ENCODE peak calls at places on chromosomes 2 and 18, in six cellular contexts. One of them, this sample, is unnamed.

GRCh38 chr18:70490008-70490933 is 201.4 kb downstream of the SOCS6 start:
- DNase-seq in HepG2: peak
- DNase-seq in K562: peak
- DNase-seq in WTC11: peak
- DNase-seq in H1: no peak
- DNase-seq in GM12878: no peak
- DNase-seq in this sample: peak

GRCh38 chr18:220708-221107 is 47.1 kb downstream of the THOC1 start:
- DNase-seq in K562: no peak
- DNase-seq in GM12878: no peak
- DNase-seq in WTC11: no peak
- DNase-seq in H1: no peak
- DNase-seq in HepG2: no peak
- DNase-seq in this sample: no peak

GRCh38 chr2:149077861-149078260 is 39.4 kb downstream of the LYPD6B start:
- DNase-seq in H1: no peak
- DNase-seq in K562: no peak
- DNase-seq in HepG2: no peak
- DNase-seq in GM12878: no peak
- DNase-seq in WTC11: no peak
- DNase-seq in this sample: no peak

GRCh38 chr18:6923220-6923619 is 193.7 kb downstream of the ARHGAP28 start:
- DNase-seq in GM12878: no peak
- DNase-seq in WTC11: no peak
- DNase-seq in H1: no peak
- DNase-seq in HepG2: no peak
- DNase-seq in K562: no peak
- DNase-seq in this sample: no peak

GRCh38 chr2:208657468-208657867 is 250.9 kb downstream of the PTH2R start:
- DNase-seq in H1: no peak
- DNase-seq in WTC11: peak
- DNase-seq in K562: no peak
- DNase-seq in HepG2: no peak
- DNase-seq in GM12878: no peak
- DNase-seq in this sample: peak

GRCh38 chr2:46236006-46236875 is 61.0 kb upstream of the EPAS1 start:
- DNase-seq in GM12878: no peak
- DNase-seq in H1: no peak
- DNase-seq in K562: no peak
- DNase-seq in HepG2: no peak
- DNase-seq in WTC11: no peak
- DNase-seq in this sample: no peak

GRCh38 chr2:45684756-45685155 is 33.3 kb downstream of the PRKCE start:
- DNase-seq in H1: no peak
- DNase-seq in GM12878: no peak
- DNase-seq in HepG2: no peak
- DNase-seq in WTC11: no peak
- DNase-seq in K562: no peak
- DNase-seq in this sample: no peak

GRCh38 chr2:5391361-5391760 is 300.8 kb upstream of the SOX11 start:
- DNase-seq in HepG2: no peak
- DNase-seq in H1: no peak
- DNase-seq in GM12878: no peak
- DNase-seq in WTC11: no peak
- DNase-seq in K562: no peak
- DNase-seq in this sample: no peak

GRCh38 chr2:114022360-114023085 is 132.6 kb downstream of the ACTR3 start:
- DNase-seq in GM12878: no peak
- DNase-seq in WTC11: no peak
- DNase-seq in K562: no peak
- DNase-seq in HepG2: peak
- DNase-seq in H1: no peak
- DNase-seq in this sample: peak

GRCh38 chr18:48367557-48367956 is 41.6 kb downstream of the ZBTB7C start:
- DNase-seq in H1: no peak
- DNase-seq in K562: no peak
- DNase-seq in HepG2: no peak
- DNase-seq in GM12878: no peak
- DNase-seq in WTC11: no peak
- DNase-seq in this sample: no peak

GRCh38 chr2:12903272-12903671 is 186.5 kb downstream of the TRIB2 start:
- DNase-seq in GM12878: no peak
- DNase-seq in HepG2: no peak
- DNase-seq in H1: no peak
- DNase-seq in K562: no peak
- DNase-seq in WTC11: no peak
- DNase-seq in this sample: no peak

GRCh38 chr2:232950776-232951175 is 62.3 kb downstream of the NGEF start:
- DNase-seq in HepG2: no peak
- DNase-seq in GM12878: no peak
- DNase-seq in WTC11: no peak
- DNase-seq in H1: no peak
- DNase-seq in K562: no peak
- DNase-seq in this sample: no peak

GRCh38 chr2:9106338-9107167 is 100.1 kb upstream of the ASAP2 start:
- DNase-seq in HepG2: no peak
- DNase-seq in GM12878: no peak
- DNase-seq in H1: no peak
- DNase-seq in WTC11: no peak
- DNase-seq in K562: no peak
- DNase-seq in this sample: no peak
- TF ChIP-seq SP1 in HepG2: no peak
- TF ChIP-seq SP1 in GM12878: no peak
- TF ChIP-seq SP1 in H1: no peak
- TF ChIP-seq SP1 in WTC11: no peak
- TF ChIP-seq SP1 in K562: no peak
- TF ChIP-seq SP1 in this sample: no peak

DNA sequence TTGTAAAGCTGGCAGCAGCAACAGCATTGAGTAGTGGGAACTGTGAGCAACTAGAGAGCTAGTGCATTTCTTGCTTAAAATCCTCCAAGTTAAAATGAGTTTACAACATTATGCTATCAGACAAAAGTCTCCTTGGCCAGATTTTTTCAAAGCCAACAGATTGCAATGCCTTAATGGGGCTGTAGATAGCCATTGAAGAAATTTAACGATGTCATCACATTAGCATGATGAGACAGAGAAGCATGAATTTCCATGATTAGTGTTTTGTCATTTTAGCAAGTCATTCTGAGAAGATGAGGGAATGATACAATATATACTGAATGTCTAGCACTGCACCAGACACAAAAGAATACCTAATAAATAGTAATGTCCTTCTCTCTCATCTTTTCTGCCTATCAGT is 307.5 kb upstream of the REG3G start:
- DNase-seq in GM12878: no peak
- DNase-seq in K562: no peak
- DNase-seq in H1: no peak
- DNase-seq in WTC11: no peak
- DNase-seq in HepG2: no peak
- DNase-seq in this sample: no peak
- TF ChIP-seq CTCF in GM12878: no peak
- TF ChIP-seq CTCF in K562: no peak
- TF ChIP-seq CTCF in H1: no peak
- TF ChIP-seq CTCF in WTC11: no peak
- TF ChIP-seq CTCF in HepG2: no peak
- TF ChIP-seq CTCF in this sample: no peak

DNA sequence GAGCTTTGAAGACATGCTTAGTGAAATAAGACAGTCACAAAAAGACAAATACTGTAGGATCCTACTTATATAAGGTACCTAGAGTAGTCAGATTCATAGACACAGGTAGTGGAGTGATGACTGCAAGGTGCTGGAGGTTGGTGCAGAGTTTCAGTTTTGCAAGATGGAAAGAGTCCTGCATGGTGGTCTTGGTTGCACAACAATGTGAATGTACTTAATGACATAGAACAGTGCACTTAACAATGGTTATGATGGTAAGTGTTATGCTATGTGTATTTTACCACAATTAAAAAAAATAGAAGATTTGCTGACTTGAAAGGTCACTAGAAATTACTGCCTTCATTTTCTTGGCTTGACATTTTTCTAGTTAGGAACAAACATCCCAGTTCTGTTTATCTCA is 9.5 kb downstream of the CERS6 start:
- DNase-seq in WTC11: no peak
- DNase-seq in GM12878: no peak
- DNase-seq in H1: no peak
- DNase-seq in K562: no peak
- DNase-seq in HepG2: no peak
- DNase-seq in this sample: no peak
- TF ChIP-seq SP1 in WTC11: no peak
- TF ChIP-seq SP1 in GM12878: no peak
- TF ChIP-seq SP1 in H1: no peak
- TF ChIP-seq SP1 in K562: no peak
- TF ChIP-seq SP1 in HepG2: no peak
- TF ChIP-seq SP1 in this sample: no peak

GRCh38 chr18:5853253-5853652 is 42.1 kb downstream of the TMEM200C start:
- DNase-seq in K562: no peak
- DNase-seq in H1: no peak
- DNase-seq in GM12878: no peak
- DNase-seq in WTC11: no peak
- DNase-seq in HepG2: no peak
- DNase-seq in this sample: no peak

DNA sequence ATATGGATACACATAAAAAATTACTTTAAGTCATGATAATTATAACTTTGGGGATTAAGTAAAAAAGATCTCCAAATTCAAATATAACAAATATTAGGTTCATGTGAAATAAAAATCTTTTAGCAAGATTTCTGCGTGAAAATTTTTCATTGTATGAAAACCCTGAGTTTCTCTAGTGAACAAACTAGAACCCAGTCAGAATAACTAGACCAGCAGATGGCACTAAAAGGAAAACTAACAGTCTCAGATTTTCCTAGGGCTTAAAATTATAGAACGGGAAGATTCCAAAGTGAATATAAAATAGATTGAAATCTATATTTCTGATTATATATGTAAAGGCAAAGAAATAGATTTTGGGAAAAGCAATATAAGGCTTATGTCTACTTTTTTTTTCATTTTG is 43.3 kb downstream of the TMEM200C start:
- DNase-seq in H1: no peak
- DNase-seq in HepG2: no peak
- DNase-seq in GM12878: no peak
- DNase-seq in WTC11: no peak
- DNase-seq in K562: no peak
- DNase-seq in this sample: no peak
- TF ChIP-seq CTCF in H1: no peak
- TF ChIP-seq CTCF in HepG2: no peak
- TF ChIP-seq CTCF in GM12878: no peak
- TF ChIP-seq CTCF in WTC11: no peak
- TF ChIP-seq CTCF in K562: no peak
- TF ChIP-seq CTCF in this sample: no peak

GRCh38 chr2:191677091-191677645 is 768 bp upstream of the NABP1 start:
- DNase-seq in K562: peak
- DNase-seq in HepG2: peak
- DNase-seq in WTC11: no peak
- DNase-seq in GM12878: no peak
- DNase-seq in H1: no peak
- DNase-seq in this sample: no peak
- TF ChIP-seq SP1 in K562: no peak
- TF ChIP-seq SP1 in HepG2: no peak
- TF ChIP-seq SP1 in WTC11: no peak
- TF ChIP-seq SP1 in GM12878: no peak
- TF ChIP-seq SP1 in H1: no peak
- TF ChIP-seq SP1 in this sample: no peak

DNA sequence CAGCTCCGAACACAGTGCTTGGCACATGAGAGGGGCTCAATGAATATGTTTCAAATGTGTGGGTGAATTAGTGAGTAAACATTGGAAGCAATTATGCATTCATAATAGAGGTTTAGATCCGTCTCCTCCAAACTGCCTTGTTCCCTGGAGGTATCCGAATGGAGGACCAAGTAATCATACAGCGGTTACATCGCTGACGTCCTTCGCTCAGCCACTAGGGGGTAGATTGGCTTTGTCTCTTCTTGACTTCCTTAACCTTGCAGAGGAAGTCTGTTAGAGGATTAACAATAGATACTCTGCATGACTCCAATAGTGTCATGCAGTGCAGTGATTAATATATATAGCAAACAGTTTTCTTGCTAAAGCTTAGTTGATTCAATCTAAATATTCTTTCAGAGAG is 517.0 kb downstream of the PTPRM start:
- DNase-seq in HepG2: peak
- DNase-seq in H1: peak
- DNase-seq in K562: peak
- DNase-seq in WTC11: peak
- DNase-seq in GM12878: no peak
- DNase-seq in this sample: peak
- TF ChIP-seq CTCF in HepG2: peak
- TF ChIP-seq CTCF in H1: peak
- TF ChIP-seq CTCF in K562: peak
- TF ChIP-seq CTCF in WTC11: peak
- TF ChIP-seq CTCF in GM12878: no peak
- TF ChIP-seq CTCF in this sample: peak